ENCODE peak calls at places on chromosomes 6 and 20, in ten cellular contexts. J is cardiac fibroblast, U is fibroblast of lung, S is mucosa of descending colon, C is HFF-Myc, X is esophagus squamous epithelium, F is BJ, H is left lung, D is pancreas, P is choroid plexus epithelial cell. E is an unnamed sample.

GRCh38 chr6:137493218-137494038 is 766 bp downstream of the OLIG3 start:
- DNase-seq in J (no peak), U (no peak), S (peak), C (no peak), X (no peak), F (no peak), H (peak), D (peak), P (no peak), E (no peak)

GRCh38 chr20:19888269-19888669 is 128.9 kb upstream of the NAA20 start:
- DNase-seq in J (peak), U (no peak), S (no peak), C (no peak), X (no peak), F (no peak), H (no peak), D (no peak), P (no peak), E (no peak)

GRCh38 chr6:151763938-151764680 is 43.4 kb upstream of the ESR1 start:
- DNase-seq in J (peak), U (peak), S (peak), C (peak), X (no peak), F (no peak), H (peak), D (peak), P (peak), E (no peak)

GRCh38 chr20:45911486-45912343 is at the start of gene PLTP:
- DNase-seq in J (peak), U (peak), S (peak), C (no peak), X (no peak), F (no peak), H (peak), D (peak), P (peak), E (no peak)

GRCh38 chr20:50358166-50358565 is 152.0 kb upstream of the PTPN1 start:
- DNase-seq in J (no peak), U (no peak), S (no peak), C (no peak), X (no peak), F (no peak), H (no peak), D (no peak), P (no peak), E (no peak)

GRCh38 chr6:25219147-25219546 is 60.0 kb upstream of the CARMIL1 start:
- DNase-seq in J (no peak), U (no peak), S (no peak), C (no peak), X (no peak), F (no peak), H (no peak), D (no peak), P (no peak), E (no peak)

GRCh38 chr6:166998256-166999144 is 697 bp upstream of the CEP43 start:
- DNase-seq in J (peak), U (no peak), S (peak), C (no peak), X (no peak), F (no peak), H (peak), D (peak), P (peak), E (no peak)

GRCh38 chr20:12528591-12529041 is 480.2 kb upstream of the SPTLC3 start:
- DNase-seq in J (no peak), U (no peak), S (no peak), C (no peak), X (no peak), F (no peak), H (no peak), D (no peak), P (no peak), E (no peak)

GRCh38 chr20:47493175-47493953 is 8.3 kb upstream of the NCOA3 start:
- DNase-seq in J (peak), U (peak), S (peak), C (peak), X (no peak), F (no peak), H (no peak), D (peak), P (peak), E (peak)

GRCh38 chr6:166556871-166557322 is 29.6 kb downstream of the RAMACL start:
- DNase-seq in J (peak), U (peak), S (peak), C (no peak), X (peak), F (no peak), H (peak), D (peak), P (peak), E (peak)

GRCh38 chr6:40343318-40343886 is 243.8 kb downstream of the LRFN2 start:
- DNase-seq in J (no peak), U (no peak), S (no peak), C (no peak), X (no peak), F (no peak), H (no peak), D (no peak), P (no peak), E (no peak)

DNA sequence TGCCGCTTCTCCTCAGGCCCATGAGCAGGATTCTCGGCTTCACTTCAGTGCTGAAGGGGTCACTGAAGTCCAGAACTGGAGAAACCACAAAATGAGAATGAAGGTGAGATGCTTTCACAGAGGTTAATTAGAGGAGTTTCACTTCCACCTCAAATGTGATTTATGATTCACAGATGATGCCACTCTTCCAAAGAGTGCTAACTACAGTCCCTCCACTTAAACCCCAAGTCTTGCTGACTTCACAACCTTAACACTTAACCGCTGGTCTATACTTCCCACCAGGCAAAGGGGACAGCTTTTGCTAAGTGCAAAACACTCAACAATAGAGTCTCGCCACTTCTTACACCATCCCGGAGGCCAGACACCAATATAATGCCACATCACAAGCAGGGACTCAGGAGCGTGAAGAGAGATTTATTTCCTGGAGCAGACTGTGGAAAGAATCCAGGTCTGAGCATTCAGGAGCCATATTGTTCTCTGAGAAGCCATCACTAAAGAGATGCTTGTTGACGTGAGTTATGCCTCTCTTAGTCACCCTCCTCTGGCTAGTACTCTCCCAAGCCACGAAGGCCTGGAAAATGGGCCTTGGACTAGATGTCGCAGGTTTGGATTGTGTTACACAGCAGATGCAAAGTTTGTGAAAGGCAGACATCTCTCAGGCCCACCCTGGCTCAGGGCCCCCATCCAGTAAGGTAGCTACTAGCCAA is 24.4 kb downstream of the RRAGD start:
- DNase-seq in J (no peak), U (no peak), S (no peak), C (no peak), X (no peak), F (no peak), H (no peak), D (no peak), P (no peak), E (no peak)
- H3K4me3 ChIP-seq in J (no peak), U (no peak), S (no peak), C (no peak), X (no peak), F (no peak), H (no peak), D (no peak), P (no peak), E (no peak)

DNA sequence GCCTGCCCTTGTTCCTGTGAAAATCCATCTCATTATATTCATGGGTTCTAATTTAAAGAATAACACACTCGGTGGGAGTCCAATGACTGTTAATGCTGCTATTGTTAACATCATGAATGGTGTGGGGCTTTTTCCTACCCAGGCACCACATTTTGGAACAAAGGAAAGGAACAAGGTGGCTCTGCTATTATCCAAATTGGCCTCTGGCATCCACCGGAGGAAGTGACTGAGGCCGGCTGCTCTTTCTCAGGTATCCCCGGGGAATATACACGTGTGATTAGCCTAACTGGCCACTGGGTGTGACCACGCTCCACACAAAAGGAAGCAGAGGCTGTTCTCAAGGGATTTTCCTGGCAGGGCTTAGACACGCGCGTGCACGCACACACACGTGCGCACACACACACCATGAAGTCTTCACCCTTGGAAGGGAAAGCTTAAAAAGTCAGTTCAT is 601.2 kb upstream of the ARID1B start:
- DNase-seq in J (no peak), U (no peak), S (no peak), C (no peak), X (no peak), F (no peak), H (peak), D (peak), P (peak), E (no peak)
- TF ChIP-seq CTCF in J (no peak), U (no peak), S (no peak), C (no peak), X (peak), F (no peak), H (no peak), D (no peak), P (no peak), E (no peak)

GRCh38 chr6:34493344-34493743 is 27.5 kb downstream of the PACSIN1 start:
- DNase-seq in J (no peak), U (no peak), S (no peak), C (no peak), X (no peak), F (no peak), H (no peak), D (no peak), P (no peak), E (no peak)

GRCh38 chr6:34487536-34487935 is 21.7 kb downstream of the PACSIN1 start:
- DNase-seq in J (no peak), U (no peak), S (no peak), C (no peak), X (no peak), F (no peak), H (no peak), D (no peak), P (no peak), E (no peak)

GRCh38 chr6:34490390-34491090 is 24.7 kb downstream of the PACSIN1 start:
- DNase-seq in J (no peak), U (no peak), S (no peak), C (no peak), X (no peak), F (no peak), H (no peak), D (no peak), P (no peak), E (no peak)

GRCh38 chr6:34489229-34489805 is 23.4 kb downstream of the PACSIN1 start:
- DNase-seq in J (no peak), U (peak), S (no peak), C (no peak), X (no peak), F (no peak), H (no peak), D (no peak), P (no peak), E (no peak)

DNA sequence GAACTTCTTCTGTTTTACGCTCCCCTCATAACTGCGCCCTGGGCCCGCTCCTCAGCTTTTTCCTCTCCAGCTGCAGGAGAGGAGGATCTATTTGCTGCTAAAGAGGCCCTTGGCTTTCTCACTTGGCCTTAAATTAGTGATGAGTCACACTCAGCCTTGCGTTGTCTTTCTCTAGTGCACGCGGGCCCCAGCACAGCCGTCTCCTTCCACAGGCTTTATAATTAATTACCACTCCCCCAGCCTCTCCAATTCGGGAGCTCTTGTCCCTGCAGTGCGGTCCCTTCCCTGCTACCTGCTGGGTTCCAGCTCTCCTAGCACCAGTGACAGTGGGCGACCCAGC is 25.2 kb downstream of the PACSIN1 start:
- DNase-seq in J (peak), U (peak), S (no peak), C (no peak), X (no peak), F (no peak), H (no peak), D (no peak), P (peak), E (no peak)
- H3K4me3 ChIP-seq in J (no peak), U (no peak), S (no peak), C (no peak), X (peak), F (no peak), H (no peak), D (no peak), P (no peak), E (no peak)

DNA sequence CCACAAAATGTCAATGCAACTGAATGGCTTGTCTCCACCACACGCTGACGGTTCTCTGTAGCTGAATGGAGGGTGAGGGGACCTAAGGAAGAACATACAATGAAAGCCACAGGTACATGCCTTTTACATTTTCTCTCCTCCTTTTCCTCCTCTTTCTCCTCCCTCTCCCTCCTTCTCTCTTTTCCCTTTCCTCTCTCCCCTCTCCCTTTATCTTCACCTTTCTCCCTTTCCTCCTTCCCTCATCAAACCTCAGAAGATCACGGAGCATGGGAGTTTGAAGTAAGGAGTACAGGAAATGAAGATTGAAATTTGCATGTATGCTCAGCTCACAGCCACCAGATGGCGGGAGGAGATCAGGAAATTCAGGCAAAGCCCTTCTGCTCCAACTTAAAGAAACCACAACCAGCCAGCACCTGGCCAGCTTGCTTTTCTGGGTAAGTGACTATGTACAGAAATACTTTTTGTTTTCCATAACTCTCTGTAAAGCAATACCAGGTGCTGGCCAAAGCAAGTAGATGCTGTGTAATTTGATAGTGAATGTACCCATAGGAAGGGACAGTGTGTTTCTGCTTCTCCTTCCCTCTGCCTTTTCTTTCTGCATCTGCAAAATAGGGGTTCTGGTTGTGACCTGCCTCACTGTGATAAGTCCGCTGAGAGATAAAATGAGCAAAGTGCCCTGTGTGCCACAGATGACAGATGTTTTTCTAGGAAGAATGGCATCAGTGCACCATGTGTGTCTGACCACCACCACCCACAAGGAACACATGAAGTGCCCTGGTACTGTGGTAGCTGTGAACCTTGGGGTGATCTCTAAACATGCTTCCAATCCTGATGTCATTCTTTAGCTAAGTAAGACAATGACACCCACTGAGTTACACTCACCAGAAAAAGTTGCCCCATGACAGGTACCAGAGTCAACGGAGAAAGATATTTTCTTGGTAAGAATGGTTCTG is 18.6 kb upstream of the FOXO3 start:
- DNase-seq in J (peak), U (peak), S (peak), C (peak), X (no peak), F (no peak), H (no peak), D (peak), P (peak), E (no peak)
- TF ChIP-seq CTCF in J (peak), U (peak), S (peak), C (peak), X (peak), F (peak), H (peak), D (peak), P (peak), E (peak)

GRCh38 chr6:21595951-21596378 is 2.4 kb downstream of the SOX4 start:
- DNase-seq in J (no peak), U (no peak), S (peak), C (no peak), X (no peak), F (no peak), H (peak), D (peak), P (no peak), E (no peak)
- H3K4me3 ChIP-seq in J (peak), U (peak), S (peak), C (peak), X (peak), F (peak), H (peak), D (peak), P (peak), E (peak)

E was measured in AG04449.